ENCODE peak calls at places on chromosomes 7 and 10, in five cellular contexts. M is right atrium auricular region, R is brain microvascular endothelial cell, Y is AG09309, H is stomach. J is an unnamed sample.

GRCh38 chr10:20892011-20892585 is 5.0 kb downstream of the NEBL start:
- DNase-seq in R (no peak), M (no peak), Y (no peak), H (no peak), J (no peak)

GRCh38 chr10:67571503-67571902 is 124.5 kb downstream of the CTNNA3 start:
- DNase-seq in Y (no peak), H (no peak), R (no peak), M (no peak), J (no peak)

GRCh38 chr7:66267249-66267648 is 62.1 kb downstream of the TPST1 start:
- DNase-seq in M (no peak), Y (peak; percentile 90), R (peak; percentile 77), H (no peak), J (peak; percentile 83)

GRCh38 chr10:47297796-47298540 is 2.0 kb upstream of the GDF10 start:
- DNase-seq in Y (no peak), R (no peak), H (no peak), M (no peak), J (no peak)

GRCh38 chr10:119498889-119499864 is 43.3 kb downstream of the RGS10 start:
- DNase-seq in Y (no peak), R (peak; percentile 66), H (peak; percentile 41), M (no peak), J (no peak)

GRCh38 chr7:100840470-100841100 is 11.9 kb upstream of the SLC12A9 start:
- DNase-seq in H (no peak), R (no peak), Y (no peak), M (no peak), J (no peak)

GRCh38 chr7:36969376-36969775 is 245.1 kb upstream of the AOAH start:
- DNase-seq in H (no peak), R (no peak), Y (no peak), M (no peak), J (no peak)

GRCh38 chr7:151076863-151077704 is 3.5 kb downstream of the FASTK start:
- DNase-seq in H (peak; percentile 47), R (no peak), Y (no peak), M (no peak), J (no peak)

GRCh38 chr7:25854608-25855497 is 297.1 kb upstream of the NFE2L3 start:
- DNase-seq in H (no peak), R (peak; percentile 99), M (no peak), Y (peak; percentile 99), J (peak; percentile 100)

GRCh38 chr7:157588271-157588589 is 251.4 kb downstream of the DNAJB6 start:
- DNase-seq in M (no peak), H (no peak), R (no peak), Y (no peak), J (no peak)

GRCh38 chr10:33041783-33042437 is 83.9 kb upstream of the ITGB1 start:
- DNase-seq in H (no peak), R (no peak), M (no peak), Y (no peak), J (no peak)

GRCh38 chr10:44172883-44173557 is 211.9 kb downstream of the CXCL12 start:
- DNase-seq in R (no peak), H (no peak), M (no peak), Y (no peak), J (no peak)

GRCh38 chr10:61286695-61287094 is 166.5 kb downstream of the TMEM26 start:
- DNase-seq in H (no peak), R (no peak), M (no peak), Y (no peak), J (no peak)

GRCh38 chr10:89609730-89610393 is 35.2 kb downstream of the PANK1 start:
- DNase-seq in M (no peak), Y (no peak), H (no peak), R (no peak), J (no peak)

GRCh38 chr10:3071405-3072198 is 4.3 kb downstream of the PFKP start:
- DNase-seq in Y (no peak), R (peak; percentile 92), H (no peak), M (no peak), J (peak; percentile 65)

DNA sequence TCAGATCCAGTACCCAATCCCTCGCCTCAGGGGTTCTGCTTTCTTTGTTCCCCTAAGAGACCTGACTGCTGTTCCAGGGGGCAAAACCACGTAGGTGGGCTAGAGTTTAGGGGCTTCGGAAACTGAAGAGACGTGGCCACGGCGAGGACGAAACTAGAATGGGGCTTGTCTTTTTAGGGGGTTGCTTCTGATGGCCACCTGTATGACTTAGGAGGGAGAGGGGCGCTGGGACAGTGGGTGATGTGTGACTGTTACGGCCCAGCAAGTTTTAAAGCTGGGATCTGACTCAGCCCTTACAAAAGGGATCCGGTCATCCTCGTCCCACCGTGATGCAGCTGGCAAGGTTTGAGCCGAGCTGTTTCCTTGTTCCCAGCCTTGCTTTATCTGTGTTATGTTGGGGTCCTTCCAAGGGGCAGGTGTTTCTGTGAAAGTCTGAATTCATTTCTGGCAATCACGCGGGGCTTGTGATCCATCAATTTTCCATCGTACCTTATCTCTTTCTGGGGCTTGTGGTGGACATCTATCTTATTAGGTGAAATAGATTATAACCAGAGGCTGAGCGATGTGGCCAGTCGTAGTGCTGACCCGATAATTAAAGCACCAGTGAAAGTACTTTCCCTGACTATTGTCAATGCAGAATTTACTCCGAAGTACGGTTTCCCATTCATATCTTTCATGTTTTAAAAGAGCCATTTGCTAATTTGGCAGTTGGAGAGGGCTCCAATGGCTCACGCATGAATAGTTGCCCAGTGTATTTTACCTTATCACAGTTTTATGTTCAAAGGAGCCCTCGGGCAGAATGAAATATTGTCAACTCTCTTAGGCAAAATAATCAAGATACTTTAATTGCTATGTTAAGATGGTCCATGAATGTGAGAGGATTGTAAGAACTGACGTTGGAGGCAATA is 854 bp downstream of the MET start:
- DNase-seq in M (no peak), R (no peak), Y (no peak), H (peak; percentile 34), J (no peak)
- H3K4me3 ChIP-seq in M (peak overlapping the region; percentile 57), R (peak overlapping the region; percentile 80), Y (peak overlapping the region; percentile 95), H (peak overlapping the region; percentile 53), J (peak overlapping the region; percentile 73)

DNA sequence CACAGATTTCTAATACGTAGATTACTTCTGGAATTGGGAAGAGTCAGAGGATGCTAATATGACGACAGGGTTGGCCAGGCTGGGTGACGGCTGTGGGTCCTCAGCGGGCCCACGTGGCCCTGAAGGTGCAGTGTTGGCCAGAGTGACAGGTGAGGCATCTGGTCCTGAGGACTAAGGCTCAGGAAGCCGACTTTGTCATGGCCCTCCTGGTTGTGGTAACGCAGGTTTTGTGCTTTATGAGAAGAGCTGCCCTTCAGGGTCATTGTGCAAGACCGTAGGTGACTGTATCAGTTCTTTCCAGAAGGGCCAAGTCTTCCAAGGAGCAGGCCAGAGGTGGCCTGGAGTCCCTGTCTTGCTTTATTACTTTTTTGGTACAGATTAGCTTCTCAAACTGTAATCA is 2.5 kb downstream of the EIF3B start:
- DNase-seq in H (no peak), R (no peak), Y (no peak), M (no peak), J (no peak)
- H3K4me3 ChIP-seq in H (no peak overlapping the region), R (no peak overlapping the region), Y (no peak overlapping the region), M (no peak overlapping the region), J (no peak overlapping the region)

DNA sequence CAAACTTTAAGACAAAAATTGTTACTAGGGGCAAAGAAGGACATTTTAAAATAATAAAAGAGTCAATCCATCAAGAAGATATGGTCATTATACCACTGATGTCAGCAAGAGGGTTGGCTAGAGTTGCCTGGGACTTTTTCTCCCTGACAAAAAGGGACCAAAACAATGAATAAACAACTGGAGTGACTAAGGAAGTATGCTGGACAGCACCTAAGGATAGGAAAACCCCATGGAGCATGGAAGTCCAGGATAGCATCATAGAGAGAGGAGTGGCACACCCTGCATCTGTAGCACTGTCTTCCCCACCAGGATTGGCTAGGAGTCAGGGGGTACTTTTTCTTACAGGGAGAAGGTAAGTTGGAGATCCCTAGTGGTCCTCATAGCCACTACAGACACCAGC is 73.5 kb upstream of the MACROH2A2 start:
- DNase-seq in R (no peak), M (no peak), Y (no peak), H (no peak), J (no peak)
- H3K4me3 ChIP-seq in R (no peak overlapping the region), M (no peak overlapping the region), Y (no peak overlapping the region), H (no peak overlapping the region), J (no peak overlapping the region)

DNA sequence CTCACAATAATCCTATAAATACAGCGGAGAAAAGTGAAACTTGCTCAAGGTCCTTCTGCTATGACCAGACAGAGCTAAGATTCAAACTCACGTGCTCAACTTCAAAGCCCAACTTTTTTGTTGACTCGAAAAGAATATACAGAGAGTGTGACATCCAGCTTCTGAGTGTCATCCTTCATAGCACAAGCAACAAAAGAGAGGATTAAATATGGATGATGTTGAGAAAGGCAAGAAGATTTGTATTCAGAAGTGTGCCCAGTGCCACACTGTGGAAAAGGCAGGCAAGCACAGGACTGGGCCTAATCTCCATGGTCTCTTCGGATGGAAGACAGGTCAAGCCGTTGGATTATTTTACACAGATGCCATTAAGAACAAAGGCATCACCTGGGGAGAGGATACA is 2.1 kb upstream of the FAM3C start:
- DNase-seq in R (no peak), H (peak; percentile 39), M (no peak), Y (no peak), J (no peak)
- H3K4me3 ChIP-seq in R (no peak overlapping the region), H (peak overlapping the region; percentile 10), M (no peak overlapping the region), Y (no peak overlapping the region), J (no peak overlapping the region)

DNA sequence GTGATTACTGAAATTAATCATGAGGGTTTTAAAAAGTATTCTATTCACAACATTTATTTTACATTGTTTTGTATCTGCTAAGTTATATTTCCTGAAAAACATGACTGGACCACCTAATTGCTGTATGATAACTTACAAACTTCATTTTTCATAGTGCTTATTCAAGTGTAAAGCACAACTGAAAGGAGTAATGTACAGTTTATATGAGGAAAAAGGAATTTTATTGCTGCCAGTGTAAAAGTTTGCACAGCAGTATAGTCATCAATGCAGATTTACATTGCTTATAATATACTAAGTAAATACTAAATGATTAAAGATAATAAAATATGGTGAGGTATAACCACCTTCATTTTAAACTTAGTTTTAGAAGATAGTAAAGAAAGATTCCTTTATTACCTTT is 4.0 kb downstream of the PTEN start:
- DNase-seq in M (no peak), H (no peak), Y (no peak), R (no peak), J (no peak)
- H3K4me3 ChIP-seq in M (peak overlapping the region; percentile 73), H (peak overlapping the region; percentile 94), Y (peak overlapping the region; percentile 95), R (peak overlapping the region; percentile 71), J (peak overlapping the region; percentile 83)

J was measured in skeletal muscle cell.